ENCODE peak calls at places on chromosomes 1 and 21, in eight cellular contexts. H is aorta; W is activated CD4-positive, alpha-beta T cell treated with anti-CD3 and anti-CD28 coated beads, Interleukin-2, amount 50 U/mL, for 48 hours; M is cardiac fibroblast; L is IMR-90; E is astrocyte of the spinal cord; J is posterior vena cava; C is NCI-H1436. B is an unnamed sample.
A peak's percentile ranks its signal among the peaks of the same experiment; 100 is the strongest.

GRCh38 chr1:40351124-40351523 is 22.4 kb upstream of the SMAP2 start:
- DNase-seq in M (no peak), L (no peak), W (no peak), C (no peak), E (no peak), H (no peak), J (no peak), B (no peak)

GRCh38 chr1:12146343-12147112 is 20.3 kb upstream of the TNFRSF1B start:
- DNase-seq in W (no peak), M (no peak), H (no peak), J (no peak), L (no peak), C (no peak), E (no peak), B (no peak)

GRCh38 chr1:51517361-51518032 is 1.6 kb downstream of the EPS15 start:
- DNase-seq in C (no peak), E (peak; percentile 32), W (no peak), L (peak; percentile 11), H (no peak), J (no peak), M (peak; percentile 59), B (no peak)

GRCh38 chr1:116498789-116499628 is 71.8 kb downstream of the CD58 start:
- DNase-seq in E (peak; percentile 69), H (no peak), W (peak; percentile 52), L (peak; percentile 61), J (no peak), M (peak; percentile 78), C (peak; percentile 73), B (no peak)

GRCh38 chr1:218211241-218211640 is 73.9 kb upstream of the RRP15 start:
- DNase-seq in H (no peak), M (peak; percentile 3), W (no peak), J (no peak), C (no peak), L (peak; percentile 23), E (peak; percentile 26), B (no peak)

GRCh38 chr21:15001773-15002647 is 62.8 kb downstream of the NRIP1 start:
- DNase-seq in H (no peak), M (no peak), W (no peak), J (no peak), E (no peak), L (no peak), C (no peak), B (no peak)

GRCh38 chr21:34004013-34004938 is 69.1 kb upstream of the MRPS6 start:
- DNase-seq in L (peak; percentile 34), J (no peak), C (no peak), M (no peak), E (peak; percentile 16), H (no peak), W (no peak), B (no peak)

GRCh38 chr1:55127827-55128343 is 87.3 kb downstream of the USP24 start:
- DNase-seq in H (no peak), L (peak; percentile 73), W (no peak), C (no peak), E (peak; percentile 36), M (no peak), J (no peak), B (no peak)